ENCODE peak calls at places on chromosomes 13 and 19, in five cellular contexts. W is GM12878, M is IMR-90, Y is K562, V is HepG2. L is an unnamed sample.

GRCh38 chr19:38478273-38478971 is 44.9 kb downstream of the RYR1 start:
- DNase-seq in W (no peak), Y (peak; percentile 52), M (no peak), V (peak; percentile 36), L (peak; percentile 90)

GRCh38 chr13:35927554-35927953 is 203.6 kb downstream of the DCLK1 start:
- DNase-seq in W (no peak), Y (no peak), M (peak; percentile 97), V (no peak), L (peak; percentile 21)

GRCh38 chr13:53783466-53783865 is 754.9 kb downstream of the OLFM4 start:
- DNase-seq in Y (no peak), M (no peak), V (no peak), W (no peak), L (no peak)

GRCh38 chr13:98349731-98350305 is 172.7 kb upstream of the RNF113B start:
- DNase-seq in Y (no peak), M (no peak), V (peak; percentile 21), W (no peak), L (no peak)

GRCh38 chr19:3348042-3348441 is 18.3 kb upstream of the NFIC start:
- DNase-seq in M (no peak), V (no peak), W (no peak), Y (no peak), L (no peak)

GRCh38 chr13:96900992-96901391 is 93.3 kb downstream of the OXGR1 start:
- DNase-seq in Y (no peak), M (no peak), V (no peak), W (no peak), L (no peak)

GRCh38 chr13:66689628-66690027 is 540.5 kb downstream of the PCDH9 start:
- DNase-seq in V (no peak), Y (no peak), M (peak; percentile 40), W (no peak), L (no peak)

GRCh38 chr19:13984875-13985741 is 21.0 kb downstream of the RFX1 start:
- DNase-seq in V (peak; percentile 18), M (no peak), Y (no peak), W (no peak), L (no peak)

GRCh38 chr19:31037311-31037710 is 311.9 kb downstream of the TSHZ3 start:
- DNase-seq in M (no peak), W (no peak), V (no peak), Y (no peak), L (no peak)

GRCh38 chr13:113059891-113060290 is 45.7 kb upstream of the F7 start:
- DNase-seq in Y (no peak), M (no peak), V (no peak), W (no peak), L (no peak)

GRCh38 chr19:10811391-10812111 is 24.5 kb downstream of the TMED1 start:
- DNase-seq in Y (peak; percentile 65), W (no peak), V (peak; percentile 30), M (no peak), L (no peak)

GRCh38 chr19:5352229-5352763 is 11.7 kb upstream of the PTPRS start:
- DNase-seq in V (no peak), Y (no peak), W (no peak), M (peak; percentile 15), L (no peak)

GRCh38 chr13:84933797-84934196 is 865.4 kb downstream of the SLITRK6 start:
- DNase-seq in W (no peak), Y (no peak), V (no peak), M (no peak), L (no peak)

GRCh38 chr13:36028359-36028758 is 102.8 kb downstream of the DCLK1 start:
- DNase-seq in M (no peak), Y (no peak), V (no peak), W (no peak), L (no peak)

GRCh38 chr19:16106121-16106520 is 5.6 kb upstream of the RAB8A start:
- DNase-seq in M (peak; percentile 53), Y (no peak), V (no peak), W (no peak), L (peak; percentile 66)

GRCh38 chr13:52036037-52036436 is 11.5 kb downstream of the UTP14C start:
- DNase-seq in V (no peak), W (no peak), Y (no peak), M (no peak), L (no peak)

GRCh38 chr13:99871249-99871898 is 100.2 kb downstream of the ZIC5 start:
- DNase-seq in V (no peak), M (no peak), W (no peak), Y (no peak), L (no peak)
- H3K4me2 ChIP-seq in V (no peak overlapping the region), M (no peak overlapping the region), W (no peak overlapping the region), Y (no peak overlapping the region), L (no peak overlapping the region)

DNA sequence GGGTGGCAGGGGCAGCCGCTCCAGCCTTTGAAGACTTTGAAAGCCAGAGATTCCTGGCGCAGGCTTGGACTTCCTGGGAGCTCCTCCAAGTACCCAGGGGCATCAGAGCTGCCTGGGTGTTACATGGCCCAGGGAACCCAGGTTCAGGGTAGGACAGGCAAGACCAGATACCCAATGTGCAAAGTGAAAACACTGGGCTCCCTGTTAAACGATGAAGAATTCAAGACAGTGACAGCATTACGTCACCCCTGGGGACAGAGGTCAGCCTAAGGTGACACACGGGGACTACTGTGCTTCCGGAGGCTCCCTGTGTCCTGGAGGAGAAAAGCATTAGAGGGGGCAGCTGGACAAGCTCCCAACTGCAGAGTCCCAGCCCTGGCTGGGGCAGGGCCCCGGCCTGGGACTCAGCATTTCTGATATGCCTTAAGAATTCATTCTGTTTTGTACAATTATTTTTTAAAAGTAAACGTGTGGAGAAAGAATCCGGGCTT is 5.7 kb downstream of the ARRDC2 start:
- DNase-seq in W (no peak), Y (peak; percentile 37), M (no peak), V (peak; percentile 95), L (no peak)
- TF ChIP-seq BHLHE40 in W (no peak), Y (no peak), M (no peak), V (no peak), L (no peak)

GRCh38 chr19:35928507-35928906 is 7.7 kb upstream of the LRFN3 start:
- DNase-seq in W (no peak), V (no peak), Y (no peak), M (no peak), L (no peak)

GRCh38 chr19:35932291-35932936 is 3.8 kb upstream of the LRFN3 start:
- DNase-seq in W (no peak), M (no peak), V (no peak), Y (no peak), L (no peak)

GRCh38 chr19:35931874-35932202 is 4.3 kb upstream of the LRFN3 start:
- DNase-seq in M (no peak), V (no peak), W (no peak), Y (no peak), L (no peak)

GRCh38 chr19:35935911-35936737 is at the start of gene LRFN3:
- DNase-seq in V (peak; percentile 21), W (no peak), Y (peak; percentile 75), M (peak; percentile 66), L (peak; percentile 88)

DNA sequence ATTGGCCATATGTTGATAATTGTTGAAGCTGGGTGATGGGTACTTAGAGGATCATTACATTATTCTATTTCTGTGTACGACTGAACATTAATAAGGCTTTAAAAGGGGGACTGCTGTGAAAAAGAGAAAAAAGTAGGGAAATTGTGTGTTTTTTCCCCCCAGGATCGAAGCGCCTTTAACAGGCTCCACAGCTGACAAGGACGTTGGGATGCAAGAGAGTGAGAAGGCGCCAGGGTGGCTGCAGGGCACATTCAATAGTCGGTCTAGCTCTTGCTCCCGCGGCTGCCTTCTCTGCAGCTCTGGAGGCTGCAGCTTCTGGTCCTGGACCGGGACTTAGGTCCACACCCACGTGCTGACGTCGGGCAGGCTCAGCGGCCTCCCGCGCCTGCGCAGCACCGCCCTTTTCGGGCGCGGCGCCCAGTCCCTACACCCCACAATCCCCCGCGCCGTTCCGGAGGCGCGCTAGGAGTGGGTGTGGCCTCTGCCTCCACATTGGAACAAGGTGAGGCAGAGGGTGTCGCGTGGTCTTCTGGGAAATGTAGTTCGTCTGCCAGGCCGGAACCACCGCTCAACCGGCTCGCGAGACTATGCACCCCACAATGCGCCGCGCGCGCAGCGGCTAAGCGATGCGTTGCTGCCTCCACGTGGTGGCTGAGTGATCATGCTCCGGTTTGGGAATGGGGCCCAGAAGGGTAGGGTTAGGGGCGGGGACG is 4.9 kb upstream of the LRFN3 start:
- DNase-seq in Y (peak; percentile 99), V (peak; percentile 98), W (peak; percentile 99), M (peak; percentile 99), L (peak; percentile 100)
- TF ChIP-seq POLR2A in Y (peak; percentile 77), V (peak; percentile 98), W (peak; percentile 99), M (peak; percentile 80), L (peak; percentile 100)

GRCh38 chr13:23952796-23953195 is 55.5 kb upstream of the C1QTNF9B start:
- DNase-seq in M (no peak), Y (no peak), V (no peak), W (no peak), L (no peak)
- H3K4me2 ChIP-seq in M (no peak overlapping the region), Y (no peak overlapping the region), V (no peak overlapping the region), W (no peak overlapping the region), L (no peak overlapping the region)

DNA sequence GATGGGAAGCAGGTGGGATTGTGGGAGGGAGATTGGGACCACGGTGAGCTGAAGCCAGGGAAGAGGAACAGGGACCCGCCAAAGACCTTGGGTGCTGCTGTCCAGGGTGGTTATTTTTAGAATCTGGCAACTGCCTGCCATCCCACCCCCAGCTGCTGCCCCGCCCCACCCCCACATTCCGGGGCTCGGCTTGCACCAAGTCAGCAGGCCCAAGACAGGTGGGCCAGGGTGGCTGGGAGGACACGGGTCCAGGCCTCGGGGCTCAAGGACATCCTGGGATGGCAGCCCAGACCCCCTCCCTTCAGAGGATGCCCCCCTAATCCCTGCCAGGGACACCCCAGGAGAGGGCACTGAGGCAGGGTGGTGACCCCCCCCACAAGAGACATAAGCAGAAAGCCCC is 827 bp downstream of the CKM start:
- DNase-seq in V (no peak), Y (no peak), W (no peak), M (no peak), L (no peak)
- TF ChIP-seq BHLHE40 in V (no peak), Y (no peak), W (no peak), M (no peak), L (no peak)

GRCh38 chr19:36152061-36152885 is at the start of gene COX7A1:
- DNase-seq in V (no peak), W (no peak), M (no peak), Y (no peak), L (no peak)
- TF ChIP-seq POLR2A in V (no peak), W (peak; percentile 30), M (no peak), Y (no peak), L (no peak)

DNA sequence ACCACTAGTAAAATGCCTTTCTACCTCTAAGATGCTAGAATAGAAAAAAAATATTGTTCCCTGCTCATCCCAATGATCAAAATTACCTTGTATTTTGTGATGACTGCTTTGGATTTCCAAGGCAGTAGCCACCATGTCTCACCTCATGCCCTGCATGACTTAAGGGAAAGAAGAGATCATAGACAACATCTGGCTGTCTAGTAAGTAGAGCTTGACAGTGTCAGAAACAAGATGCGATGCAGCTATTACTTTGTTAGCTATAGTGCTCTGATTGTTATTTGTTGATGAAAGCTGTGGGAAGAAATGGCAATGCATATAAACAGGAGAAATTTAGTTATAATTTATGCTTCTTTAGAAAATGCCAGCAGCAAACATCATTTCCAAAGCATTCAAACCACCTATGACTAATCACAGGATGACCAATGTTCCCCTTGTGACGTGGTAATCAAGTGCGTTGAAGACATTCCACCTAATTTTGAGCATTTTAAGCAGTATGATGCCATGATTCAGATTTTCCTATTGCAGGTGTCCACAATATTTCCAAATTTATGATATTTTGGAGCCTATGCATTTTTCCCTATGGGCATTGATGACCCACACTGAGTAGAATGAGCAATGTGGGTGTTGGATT is 308.3 kb downstream of the KCNRG start:
- DNase-seq in Y (no peak), W (no peak), M (peak; percentile 96), V (no peak), L (no peak)
- H3K4me2 ChIP-seq in Y (no peak overlapping the region), W (no peak overlapping the region), M (peak overlapping the region; percentile 48), V (no peak overlapping the region), L (no peak overlapping the region)

GRCh38 chr13:28299941-28300340 is 161.6 kb downstream of the PAN3 start:
- DNase-seq in V (no peak), Y (no peak), M (no peak), W (no peak), L (no peak)
- TF ChIP-seq BHLHE40 in V (no peak), Y (no peak), M (no peak), W (no peak), L (no peak)